ENCODE peak calls at places on chromosomes 12 and 14, in eight cellular contexts. L is endothelial cell of umbilical vein; V is dorsolateral prefrontal cortex; U is pancreas; F is CD4-positive, alpha-beta memory T cell; T is left lung; Y is Peyer's patch; Z is suprapubic skin. G is an unnamed sample.

GRCh38 chr12:1373887-1374286 is 220.5 kb downstream of the FBXL14 start:
- DNase-seq in F (no peak), Y (no peak), V (no peak), L (no peak), U (no peak), Z (no peak), T (no peak), G (no peak)

GRCh38 chr12:42299392-42300308 is 26.2 kb downstream of the ZCRB1 start:
- DNase-seq in V (no peak), L (peak), T (no peak), Y (no peak), F (peak), Z (no peak), U (no peak), G (no peak)

GRCh38 chr12:123105427-123105826 is 45.5 kb downstream of the PITPNM2 start:
- DNase-seq in F (no peak), L (peak), Z (no peak), V (no peak), U (no peak), T (no peak), Y (no peak), G (no peak)

GRCh38 chr12:123660328-123660727 is 10.6 kb upstream of the TCTN2 start:
- DNase-seq in U (no peak), L (no peak), V (no peak), T (no peak), Z (no peak), F (no peak), Y (no peak), G (no peak)

GRCh38 chr12:30450872-30451271 is 244.8 kb downstream of the IPO8 start:
- DNase-seq in U (no peak), Z (no peak), T (no peak), V (no peak), L (peak), Y (no peak), F (no peak), G (no peak)

GRCh38 chr14:51972566-51972965 is 16.8 kb upstream of the RTRAF start:
- DNase-seq in F (no peak), L (no peak), Z (no peak), Y (no peak), U (no peak), V (no peak), T (no peak), G (no peak)

GRCh38 chr14:52835122-52835903 is 43.9 kb upstream of the GNPNAT1 start:
- DNase-seq in F (no peak), L (no peak), Z (peak), V (peak), U (no peak), Y (no peak), T (peak), G (no peak)

GRCh38 chr12:104181313-104181712 is 34.3 kb upstream of the TXNRD1 start:
- DNase-seq in T (no peak), Z (no peak), V (no peak), U (no peak), F (no peak), Y (no peak), L (no peak), G (no peak)

GRCh38 chr14:81313775-81314429 is 86.2 kb downstream of the STON2 start:
- DNase-seq in F (no peak), U (no peak), V (no peak), Y (no peak), L (no peak), T (no peak), Z (no peak), G (no peak)

GRCh38 chr14:81312289-81312876 is 87.7 kb downstream of the STON2 start:
- DNase-seq in F (no peak), V (no peak), T (no peak), L (no peak), Z (no peak), Y (no peak), U (no peak), G (no peak)

GRCh38 chr14:81313200-81313599 is 86.9 kb downstream of the STON2 start:
- DNase-seq in F (no peak), T (no peak), L (no peak), Z (no peak), V (no peak), Y (no peak), U (no peak), G (no peak)

GRCh38 chr14:81314443-81315175 is 85.5 kb downstream of the STON2 start:
- DNase-seq in Z (no peak), V (no peak), U (no peak), T (no peak), L (no peak), F (no peak), Y (no peak), G (no peak)

DNA sequence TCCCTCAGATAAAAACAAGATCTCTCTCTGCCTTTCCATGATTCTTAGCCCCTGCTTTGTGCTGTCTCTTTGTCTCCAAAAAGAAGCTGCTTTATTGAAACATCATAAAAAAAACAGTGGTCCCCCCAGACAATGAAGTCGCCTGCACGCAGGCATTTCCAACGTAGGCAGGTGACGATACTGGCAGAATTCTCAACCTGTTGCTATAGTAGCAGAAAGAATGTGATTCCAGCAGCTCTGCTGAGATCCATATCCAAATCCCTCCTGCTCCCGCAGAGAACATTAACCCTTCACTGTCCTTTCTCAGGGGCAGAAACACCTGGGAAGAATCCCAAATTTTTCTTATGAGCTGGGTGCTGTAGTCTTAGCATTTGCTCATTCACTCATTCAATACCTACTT is 84.8 kb downstream of the STON2 start:
- DNase-seq in V (no peak), L (no peak), T (no peak), Y (no peak), Z (no peak), U (no peak), F (no peak), G (no peak)
- H3K27ac ChIP-seq in V (no peak), L (no peak), T (no peak), Y (no peak), Z (no peak), U (no peak), F (no peak), G (no peak)

GRCh38 chr12:106309671-106310313 is 7.3 kb downstream of the TCP11L2 start:
- DNase-seq in Z (no peak), F (no peak), U (no peak), Y (no peak), L (no peak), T (no peak), V (no peak), G (no peak)
- H3K27ac ChIP-seq in Z (no peak), F (no peak), U (no peak), Y (no peak), L (no peak), T (peak), V (peak), G (no peak)

DNA sequence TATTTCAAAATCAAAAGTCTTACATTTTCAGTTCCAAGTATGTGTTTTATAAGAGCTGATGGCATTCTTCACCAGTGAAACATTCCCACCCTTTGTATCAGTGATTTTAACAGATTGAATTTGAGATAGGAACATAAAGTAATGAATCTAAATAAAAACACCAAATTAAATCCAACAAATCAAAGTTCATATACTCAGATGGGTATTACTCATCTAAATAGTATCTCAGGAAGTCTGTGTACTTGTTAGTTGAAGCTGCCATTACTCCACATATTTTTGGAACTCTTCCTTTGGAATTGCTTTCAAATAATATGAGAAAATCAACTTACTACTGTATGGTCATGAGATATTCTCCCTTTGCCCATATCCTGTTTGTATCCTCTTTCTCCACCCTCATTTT is 89.1 kb downstream of the MIA2 start:
- DNase-seq in Y (no peak), L (peak), U (no peak), Z (no peak), V (no peak), F (no peak), T (no peak), G (no peak)
- H3K27ac ChIP-seq in Y (no peak), L (no peak), U (no peak), Z (no peak), V (no peak), F (no peak), T (no peak), G (no peak)

DNA sequence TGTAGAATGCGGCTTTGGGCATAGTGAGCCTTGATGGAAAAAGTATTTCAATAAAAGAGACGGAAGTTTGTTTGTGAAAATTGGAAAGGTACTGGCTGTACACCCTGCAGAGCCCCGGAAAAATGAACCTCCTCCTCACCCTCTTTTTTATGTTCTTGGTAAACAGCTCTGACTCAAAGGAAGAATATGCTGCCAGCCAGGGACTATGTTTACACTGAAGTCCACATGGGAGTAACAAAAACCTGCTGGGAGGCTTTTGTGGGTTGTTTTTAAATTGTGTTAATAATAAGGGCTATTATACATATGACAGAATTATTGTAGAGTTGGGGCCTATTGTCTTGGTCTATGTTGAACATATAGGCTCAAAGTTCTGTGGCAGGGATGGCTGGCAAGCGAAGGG is 70.7 kb downstream of the TTC8 start:
- DNase-seq in U (no peak), V (no peak), Y (no peak), Z (no peak), L (no peak), F (no peak), T (no peak), G (no peak)
- H3K27ac ChIP-seq in U (no peak), V (no peak), Y (no peak), Z (no peak), L (no peak), F (no peak), T (no peak), G (no peak)

GRCh38 chr12:113332688-113333087 is 2.2 kb downstream of the SLC8B1 start:
- DNase-seq in F (no peak), U (no peak), Z (no peak), Y (no peak), V (no peak), T (no peak), L (no peak), G (no peak)

GRCh38 chr12:113328368-113328889 is 6.5 kb downstream of the SLC8B1 start:
- DNase-seq in F (no peak), T (no peak), U (no peak), Z (no peak), L (no peak), V (no peak), Y (no peak), G (no peak)

GRCh38 chr12:113330505-113330904 is 4.4 kb downstream of the SLC8B1 start:
- DNase-seq in Y (no peak), T (no peak), Z (no peak), V (no peak), U (no peak), L (no peak), F (no peak), G (no peak)

GRCh38 chr12:113329022-113329790 is 5.7 kb downstream of the SLC8B1 start:
- DNase-seq in T (no peak), U (no peak), F (no peak), V (no peak), L (peak), Y (no peak), Z (no peak), G (no peak)

GRCh38 chr12:113329791-113330417 is 5.0 kb downstream of the SLC8B1 start:
- DNase-seq in V (no peak), U (no peak), F (no peak), L (no peak), T (no peak), Z (no peak), Y (no peak), G (no peak)
- H3K27ac ChIP-seq in V (no peak), U (no peak), F (no peak), L (peak), T (no peak), Z (no peak), Y (no peak), G (no peak)

DNA sequence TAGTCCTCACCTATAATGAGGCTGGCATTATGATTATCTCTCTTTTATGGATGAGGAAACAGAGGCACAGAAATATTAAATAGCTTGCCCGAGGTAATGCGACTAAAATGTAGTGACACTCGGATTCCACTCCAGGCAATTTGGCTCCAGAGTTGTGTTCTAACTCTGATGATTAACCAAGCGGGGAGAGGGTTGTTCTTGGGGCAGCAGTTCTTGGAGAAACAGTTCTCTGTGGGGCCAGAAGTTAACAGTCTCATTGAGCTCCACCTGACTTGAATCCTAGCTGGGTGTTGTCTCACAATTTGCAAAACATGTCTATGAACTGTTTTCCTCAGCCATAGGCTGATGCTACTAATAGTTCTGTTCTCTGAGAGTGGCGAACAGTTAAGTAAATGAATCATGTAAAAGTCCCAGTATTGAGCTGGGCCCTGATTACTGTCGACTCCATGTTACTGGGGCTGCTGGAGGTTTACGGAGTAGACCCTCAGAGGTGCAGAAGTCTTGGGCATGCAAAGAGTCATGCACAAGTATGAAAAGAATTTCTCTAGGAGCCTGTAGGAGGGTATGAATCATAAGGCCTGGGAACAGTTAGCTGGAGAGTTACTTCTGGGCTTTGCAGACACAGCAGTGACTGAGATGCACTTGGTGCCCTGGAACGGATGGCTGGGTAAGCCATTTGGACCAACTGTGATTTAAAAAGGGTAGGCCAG is 15.4 kb upstream of the NIN start:
- DNase-seq in L (no peak), V (no peak), Y (no peak), T (no peak), Z (no peak), U (no peak), F (no peak), G (no peak)
- H3K27ac ChIP-seq in L (no peak), V (no peak), Y (no peak), T (no peak), Z (no peak), U (no peak), F (no peak), G (no peak)